ENCODE peak calls at places on chromosomes 1 and 21, in ten cellular contexts. I, S, D, G, L, J, C, B, E and X are unnamed samples. For H3K4me1, the result is how much of the 10 kb centered on the place peaks cover.

GRCh38 chr21:24941316-24942185 is 665.7 kb downstream of the MRPL39 start:
- DNase-seq in J (peak), E (peak), B (no peak), S (no peak), D (no peak), I (no peak), L (peak), G (peak), C (no peak), X (no peak)

GRCh38 chr1:67294836-67295622 is 12.6 kb upstream of the IL12RB2 start:
- DNase-seq in J (no peak), C (no peak), L (no peak), G (no peak), D (no peak), E (no peak), I (no peak), S (no peak), B (no peak), X (no peak)

GRCh38 chr1:161051219-161051618 is 5.4 kb upstream of the USF1 start:
- DNase-seq in S (no peak), C (no peak), E (no peak), G (no peak), I (no peak), D (no peak), B (no peak), J (no peak), L (no peak), X (no peak)

GRCh38 chr1:12244078-12244477 is 14.2 kb downstream of the VPS13D start:
- DNase-seq in B (peak), C (no peak), D (peak), G (no peak), S (peak), E (no peak), J (no peak), L (peak), I (peak), X (no peak)

GRCh38 chr1:90175490-90176157 is 180.7 kb downstream of the ZNF326 start:
- DNase-seq in I (no peak), J (no peak), B (no peak), D (peak), E (no peak), L (no peak), S (no peak), C (no peak), G (no peak), X (peak)

GRCh38 chr1:176051902-176052518 is 155.1 kb downstream of the COP1 start:
- DNase-seq in D (peak), G (no peak), J (no peak), B (no peak), I (no peak), C (no peak), L (no peak), S (no peak), E (no peak), X (peak)

GRCh38 chr1:197924516-197925123 is 7.4 kb downstream of the LHX9 start:
- DNase-seq in B (peak), D (peak), L (peak), I (peak), J (peak), G (peak), S (no peak), E (peak), C (peak), X (no peak)

GRCh38 chr21:37821791-37822450 is 94.3 kb downstream of the KCNJ6 start:
- DNase-seq in G (no peak), C (no peak), L (no peak), I (no peak), S (no peak), B (no peak), E (no peak), D (peak), J (no peak), X (peak)

GRCh38 chr1:28313710-28314510 is 14.9 kb upstream of the MED18 start:
- DNase-seq in C (no peak), B (no peak), J (peak), S (no peak), I (no peak), L (no peak), D (peak), G (peak), E (peak), X (peak)

GRCh38 chr1:92975551-92976232 is 14.4 kb upstream of the DIPK1A start:
- DNase-seq in G (no peak), B (no peak), I (no peak), L (no peak), C (no peak), E (no peak), S (no peak), J (no peak), D (no peak), X (no peak)

GRCh38 chr1:88697503-88697902 is 13.4 kb downstream of the PKN2 start:
- DNase-seq in J (no peak), C (no peak), B (no peak), I (peak), S (no peak), D (peak), G (peak), E (peak), L (no peak), X (no peak)

GRCh38 chr1:235504122-235504493 is at the start of gene B3GALNT2:
- DNase-seq in J (no peak), L (no peak), B (no peak), E (no peak), G (no peak), D (no peak), C (no peak), I (no peak), S (no peak), X (no peak)

GRCh38 chr1:64511054-64511453 is 41.1 kb downstream of the CACHD1 start:
- DNase-seq in I (no peak), B (no peak), E (no peak), J (no peak), C (no peak), S (no peak), L (no peak), D (no peak), G (no peak), X (no peak)

GRCh38 chr1:78171736-78172590 is 126.2 kb downstream of the GIPC2 start:
- DNase-seq in D (peak), B (peak), E (peak), J (no peak), S (no peak), G (peak), I (no peak), C (no peak), L (no peak), X (peak)

GRCh38 chr1:154741747-154742495 is 128.2 kb downstream of the KCNN3 start:
- DNase-seq in L (peak), B (no peak), C (no peak), S (peak), D (peak), I (peak), E (peak), G (peak), J (no peak), X (no peak)

GRCh38 chr1:41357451-41358151 is 3.6 kb upstream of the FOXO6 start:
- DNase-seq in I (peak), L (peak), J (no peak), E (peak), B (no peak), D (no peak), G (peak), C (no peak), S (peak), X (peak)

GRCh38 chr21:16085436-16085835 is 355.7 kb downstream of the USP25 start:
- DNase-seq in L (no peak), J (no peak), D (peak), E (peak), S (no peak), I (no peak), B (no peak), C (no peak), G (peak), X (no peak)

GRCh38 chr1:1000357-1001056 is 610 bp upstream of the HES4 start:
- DNase-seq in L (peak), S (peak), B (peak), J (peak), E (peak), G (peak), C (no peak), D (peak), I (peak), X (peak)

GRCh38 chr1:201511396-201511795 is 4.5 kb upstream of the CSRP1 start:
- DNase-seq in J (no peak), I (no peak), B (no peak), G (no peak), D (peak), L (no peak), S (no peak), E (no peak), C (no peak), X (no peak)

GRCh38 chr1:201509601-201510374 is 2.9 kb upstream of the CSRP1 start:
- DNase-seq in B (no peak), S (no peak), L (no peak), E (no peak), D (no peak), G (no peak), I (no peak), J (no peak), C (no peak), X (no peak)

GRCh38 chr1:201511925-201512539 is 5.1 kb upstream of the CSRP1 start:
- DNase-seq in S (no peak), D (peak), L (peak), B (peak), E (no peak), C (no peak), J (peak), I (peak), G (no peak), X (no peak)

GRCh38 chr1:201508809-201509208 is 1.9 kb upstream of the CSRP1 start:
- DNase-seq in B (no peak), C (no peak), S (no peak), I (no peak), D (peak), J (no peak), L (no peak), G (peak), E (peak), X (no peak)

GRCh38 chr1:201510734-201511133 is 3.8 kb upstream of the CSRP1 start:
- DNase-seq in S (no peak), B (no peak), G (no peak), L (no peak), J (no peak), E (no peak), C (no peak), I (no peak), D (no peak), X (no peak)
- H3K4me1 ChIP-seq in S (under half), B (under half), G (under half), L (under half), J (under half), E (under half), C (under half), I (under half), D (under half), X (under half)

DNA sequence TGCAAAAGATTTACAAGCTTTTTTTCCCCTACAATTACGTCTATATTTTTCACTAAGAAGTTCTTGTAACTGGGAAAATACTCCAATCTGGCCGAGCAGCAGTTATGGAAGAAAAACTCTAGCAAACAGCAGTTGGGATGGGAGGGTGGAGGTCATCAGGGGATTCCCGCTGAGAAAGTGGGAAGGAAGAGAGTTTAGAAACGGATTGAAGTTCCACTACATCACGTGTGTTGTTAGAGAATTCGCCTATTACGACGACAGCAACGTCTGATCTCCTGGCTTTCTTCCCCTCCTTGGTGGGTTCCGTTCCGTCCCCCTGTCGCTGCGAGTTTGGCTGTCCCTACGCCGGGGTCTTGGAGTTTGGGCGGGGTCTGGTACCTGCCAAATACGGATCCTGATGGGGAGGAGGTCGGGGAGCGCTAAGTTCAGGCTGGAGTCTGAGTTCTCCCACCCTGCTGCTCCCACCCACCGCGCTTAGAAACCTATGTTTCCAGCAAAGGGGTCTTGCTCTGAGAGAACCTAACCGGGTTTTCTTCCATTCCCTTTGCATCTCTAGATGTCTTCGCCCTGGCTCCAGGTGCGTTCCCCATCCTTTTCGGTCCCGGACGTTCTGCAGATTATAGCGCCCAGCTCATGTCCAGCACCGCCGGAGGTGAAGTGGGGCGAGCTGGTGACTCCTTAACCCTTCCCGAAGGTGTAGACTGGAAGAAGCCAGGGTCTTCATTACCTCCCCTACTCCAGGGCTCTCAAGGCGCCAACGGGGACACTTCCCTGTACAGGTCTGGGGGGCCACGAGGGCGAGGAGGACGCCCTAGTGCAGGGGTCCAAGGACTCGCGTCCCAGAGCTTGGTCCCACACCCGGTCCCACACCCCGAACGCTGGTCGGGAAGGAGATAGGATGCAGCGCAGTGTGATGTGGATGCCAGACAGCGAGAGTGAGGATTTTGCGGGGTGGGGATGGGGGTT is 688 bp upstream of the KCNK2 start:
- DNase-seq in D (peak), L (peak), I (peak), S (peak), G (no peak), J (peak), B (no peak), C (no peak), E (no peak), X (no peak)
- TF ChIP-seq EZH2 in D (no peak), L (no peak), I (peak), S (peak), G (peak), J (peak), B (peak), C (peak), E (no peak), X (peak)

DNA sequence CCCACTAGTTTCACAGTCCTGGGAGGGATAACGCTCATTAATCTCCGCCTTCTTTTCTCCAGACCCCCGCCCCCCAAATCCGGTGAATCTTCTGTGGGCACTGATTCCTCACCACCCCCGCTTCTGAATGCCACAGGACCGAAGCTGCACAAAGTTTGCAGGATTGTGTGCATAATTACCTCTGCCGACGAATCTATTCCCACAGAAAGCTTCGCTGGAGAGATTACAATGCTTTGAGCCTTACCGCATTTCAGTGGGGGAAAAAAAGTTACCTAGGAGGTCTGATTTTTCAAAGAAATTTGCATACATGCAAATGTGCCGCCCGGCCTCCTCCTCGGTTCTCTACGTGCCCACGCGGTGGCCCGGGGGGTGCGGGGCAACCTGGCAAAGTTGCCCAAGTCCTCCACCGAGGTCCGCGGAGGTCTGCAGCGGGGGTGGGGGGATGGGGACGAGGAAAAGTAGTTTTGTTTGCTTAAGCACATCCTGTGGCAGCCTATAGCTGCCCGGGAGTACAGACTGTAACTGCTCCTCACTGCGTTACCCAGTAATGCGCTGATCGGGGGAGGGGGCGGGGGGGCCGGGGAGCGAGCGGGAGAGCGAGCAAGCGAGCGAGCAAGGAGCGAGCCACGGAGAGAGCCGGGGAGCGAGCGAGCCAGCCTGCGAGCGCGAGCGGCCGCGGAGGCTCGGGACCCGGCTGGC is 575 bp upstream of the NFIA start:
- DNase-seq in L (peak), D (peak), E (peak), J (peak), I (peak), S (peak), B (peak), G (no peak), C (no peak), X (no peak)
- H3K4me1 ChIP-seq in L (under half), D (under half), E (under half), J (under half), I (under half), S (under half), B (half or more), G (under half), C (under half), X (under half)

DNA sequence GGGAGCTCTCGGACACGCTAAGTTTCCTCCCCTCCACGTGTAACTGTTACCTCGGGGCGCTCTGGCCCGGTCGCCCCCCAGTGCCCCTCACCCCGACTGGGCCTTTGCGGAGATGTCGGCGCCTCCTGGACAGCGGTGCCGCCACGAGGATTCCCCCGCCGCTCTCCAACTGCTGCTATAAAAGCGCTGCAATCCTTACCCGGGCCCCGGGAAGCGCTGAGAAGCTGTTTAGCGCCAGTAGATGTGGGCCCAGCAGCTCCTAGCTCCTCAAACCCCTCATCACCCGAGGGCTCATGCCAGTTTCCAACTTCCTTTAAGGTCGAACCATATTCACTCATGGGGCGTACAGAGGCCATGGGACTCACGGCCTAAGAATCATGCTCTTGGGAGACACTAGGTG is 361 bp upstream of the LMX1A start:
- DNase-seq in L (peak), B (no peak), C (no peak), D (no peak), E (no peak), I (peak), S (no peak), G (no peak), J (no peak), X (no peak)
- TF ChIP-seq EZH2 in L (peak), B (no peak), C (no peak), D (no peak), E (no peak), I (no peak), S (peak), G (no peak), J (no peak), X (peak)

DNA sequence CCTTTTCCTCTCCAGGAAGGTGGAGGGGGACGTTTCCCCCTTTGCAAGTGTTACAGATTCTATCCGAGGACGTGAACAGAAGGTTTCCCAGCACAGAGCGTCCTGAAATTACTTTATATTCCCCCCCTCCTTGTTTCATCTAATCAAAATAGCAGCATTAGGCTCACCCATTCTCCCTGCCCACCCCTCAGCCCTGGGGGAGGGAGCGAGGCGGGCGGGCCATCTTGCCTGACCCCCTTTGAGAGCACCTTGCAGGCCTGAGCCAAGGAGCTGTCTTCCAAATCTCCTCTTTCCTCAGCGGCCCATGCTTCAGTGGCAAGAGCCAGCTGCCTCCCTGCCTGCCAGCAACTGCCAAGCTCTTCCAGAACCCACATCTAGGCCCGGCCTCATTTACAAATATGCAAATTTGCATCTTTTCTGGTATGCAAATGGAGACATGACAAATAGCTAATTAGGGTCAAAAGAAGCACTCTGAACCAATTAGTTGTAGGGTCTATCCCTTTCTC is 69.1 kb upstream of the POU3F1 start:
- DNase-seq in C (no peak), S (no peak), E (no peak), L (no peak), J (no peak), G (no peak), I (no peak), B (no peak), D (no peak), X (no peak)
- H3K4me1 ChIP-seq in C (under half), S (under half), E (under half), L (under half), J (under half), G (under half), I (under half), B (under half), D (under half), X (under half)

DNA sequence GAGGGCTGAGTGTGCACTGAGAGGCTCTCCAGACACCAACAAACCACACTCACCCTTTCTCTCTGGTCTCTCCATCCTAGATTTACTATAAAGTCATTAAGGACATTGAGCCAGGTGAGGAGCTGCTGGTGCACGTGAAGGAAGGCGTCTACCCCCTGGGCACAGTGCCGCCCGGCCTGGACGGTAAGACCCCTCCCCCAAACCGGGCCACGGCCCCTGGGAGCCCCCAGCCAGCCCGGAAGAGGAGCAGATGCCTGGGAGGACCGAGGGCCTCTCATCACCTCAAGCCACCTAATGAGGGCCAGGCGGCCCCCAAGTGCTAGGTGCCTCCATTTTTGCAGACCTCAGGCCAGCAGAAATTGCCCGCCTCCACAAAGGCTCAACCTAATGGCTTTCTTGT is 58.1 kb upstream of the ARHGEF16 start:
- DNase-seq in E (no peak), C (no peak), D (no peak), S (no peak), L (no peak), I (no peak), B (no peak), G (no peak), J (no peak), X (no peak)
- TF ChIP-seq EZH2 in E (no peak), C (no peak), D (no peak), S (no peak), L (no peak), I (no peak), B (no peak), G (no peak), J (no peak), X (no peak)